ENCODE peak calls at places on chromosomes 1 and 21, in eight cellular contexts. C is DND-41, U is AG09309, N is A549, H is bronchial epithelial cell, J is stomach, W is cardiac muscle cell, L is brain microvascular endothelial cell. X is an unnamed sample.

GRCh38 chr1:218336353-218336752 is 8.8 kb upstream of the TGFB2 start:
- DNase-seq in J (no peak), H (no peak), N (no peak), W (no peak), C (no peak), U (no peak), L (peak), X (peak)

GRCh38 chr1:218785928-218786327 is 387.8 kb upstream of the LYPLAL1 start:
- DNase-seq in U (peak), J (no peak), N (no peak), C (no peak), W (peak), H (no peak), L (peak), X (peak)

GRCh38 chr1:205950826-205951549 is 7.7 kb upstream of the SLC26A9 start:
- DNase-seq in C (no peak), H (peak), L (peak), N (no peak), U (no peak), J (no peak), W (peak), X (peak)

GRCh38 chr1:156887324-156887723 is 6.2 kb upstream of the PEAR1 start:
- DNase-seq in H (no peak), C (no peak), U (no peak), L (no peak), W (no peak), J (no peak), N (no peak), X (no peak)

GRCh38 chr1:23692308-23692871 is 784 bp downstream of the RPL11 start:
- DNase-seq in J (no peak), C (no peak), H (no peak), U (no peak), W (no peak), N (no peak), L (no peak), X (no peak)

GRCh38 chr1:162292422-162292849 is 84.2 kb downstream of the SPATA46 start:
- DNase-seq in L (peak), U (no peak), N (no peak), J (no peak), W (peak), C (no peak), H (peak), X (peak)

GRCh38 chr1:244325056-244325764 is 126.5 kb downstream of the ADSS2 start:
- DNase-seq in U (no peak), H (no peak), W (no peak), L (no peak), N (no peak), J (peak), C (no peak), X (no peak)

GRCh38 chr21:42040411-42041180 is 30.4 kb upstream of the ZBTB21 start:
- DNase-seq in C (no peak), N (peak), L (peak), U (peak), H (peak), W (peak), J (no peak), X (peak)

GRCh38 chr1:94160811-94161210 is 39.9 kb upstream of the ABCA4 start:
- DNase-seq in C (no peak), N (no peak), W (peak), J (no peak), H (peak), L (peak), U (peak), X (peak)

GRCh38 chr1:43587594-43587993 is 56.9 kb downstream of the PTPRF start:
- DNase-seq in U (peak), N (no peak), W (peak), C (no peak), J (no peak), H (peak), L (no peak), X (no peak)

GRCh38 chr1:5419501-5419900 is 572.7 kb downstream of the NPHP4 start:
- DNase-seq in U (no peak), H (no peak), J (no peak), C (no peak), W (no peak), L (no peak), N (no peak), X (no peak)

GRCh38 chr21:44402323-44403105 is 49.1 kb downstream of the TRPM2 start:
- DNase-seq in U (no peak), J (no peak), W (no peak), L (no peak), C (no peak), N (no peak), H (no peak), X (no peak)

GRCh38 chr1:219072329-219072728 is 101.3 kb upstream of the LYPLAL1 start:
- DNase-seq in L (no peak), W (no peak), J (no peak), C (no peak), N (no peak), H (no peak), U (no peak), X (no peak)

GRCh38 chr21:41611966-41612606 is 104.1 kb upstream of the TMPRSS2 start:
- DNase-seq in N (peak), C (peak), J (peak), L (no peak), W (no peak), H (peak), U (no peak), X (no peak)

GRCh38 chr21:39136711-39137110 is 46.5 kb downstream of the PSMG1 start:
- DNase-seq in W (no peak), U (no peak), N (no peak), J (no peak), H (peak), C (no peak), L (peak), X (peak)

GRCh38 chr1:231052777-231053176 is 12.7 kb upstream of the FAM89A start:
- DNase-seq in W (no peak), U (no peak), C (no peak), J (no peak), N (no peak), H (no peak), L (no peak), X (no peak)

GRCh38 chr1:10820422-10820821 is 24.0 kb upstream of the CASZ1 start:
- DNase-seq in H (no peak), L (no peak), U (no peak), W (no peak), J (no peak), C (no peak), N (no peak), X (no peak)

GRCh38 chr1:51331206-51332100 is 1.1 kb upstream of the TTC39A start:
- DNase-seq in U (no peak), W (peak), J (peak), H (peak), N (peak), L (peak), C (no peak), X (peak)

GRCh38 chr1:217469983-217470382 is 160.9 kb downstream of the GPATCH2 start:
- DNase-seq in N (no peak), H (no peak), J (no peak), W (no peak), C (no peak), L (no peak), U (no peak), X (no peak)

GRCh38 chr1:38561699-38562098 is 297.9 kb downstream of the RRAGC start:
- DNase-seq in N (no peak), U (no peak), J (no peak), W (no peak), C (no peak), L (no peak), H (no peak), X (no peak)

GRCh38 chr1:75275107-75275506 is 140.9 kb downstream of the LHX8 start:
- DNase-seq in H (no peak), C (no peak), W (no peak), U (no peak), N (no peak), L (no peak), J (no peak), X (no peak)

GRCh38 chr1:74425669-74426068 is 86.7 kb downstream of the LRRC53 start:
- DNase-seq in W (no peak), N (no peak), L (peak), J (no peak), C (no peak), U (no peak), H (no peak), X (peak)

GRCh38 chr1:211920141-211920572 is 89.6 kb upstream of the LPGAT1 start:
- DNase-seq in U (peak), C (no peak), W (peak), L (peak), N (peak), H (peak), J (peak), X (peak)

GRCh38 chr1:165069829-165070228 is 286.7 kb downstream of the LMX1A start:
- DNase-seq in N (no peak), U (no peak), C (no peak), J (no peak), W (no peak), L (no peak), H (no peak), X (no peak)

GRCh38 chr1:212669600-212669999 is 30.0 kb downstream of the BATF3 start:
- DNase-seq in H (no peak), N (no peak), L (no peak), C (no peak), W (no peak), J (no peak), U (no peak), X (no peak)

GRCh38 chr1:35506960-35507901 is 50.0 kb downstream of the KIAA0319L start:
- DNase-seq in W (no peak), J (no peak), N (no peak), L (no peak), H (no peak), C (peak), U (no peak), X (no peak)

GRCh38 chr1:188652678-188653077 is 1823.9 kb downstream of the PLA2G4A start:
- DNase-seq in N (no peak), W (peak), U (no peak), J (no peak), L (peak), C (no peak), H (no peak), X (peak)

GRCh38 chr1:113947388-113948107 is 18.4 kb downstream of the HIPK1 start:
- DNase-seq in U (no peak), L (no peak), N (no peak), H (no peak), W (no peak), C (no peak), J (no peak), X (peak)

GRCh38 chr1:101645810-101646209 is 350.9 kb downstream of the OLFM3 start:
- DNase-seq in C (no peak), L (no peak), J (no peak), H (no peak), U (no peak), N (no peak), W (no peak), X (no peak)

GRCh38 chr21:44734841-44735240 is 23.5 kb upstream of the TSPEAR start:
- DNase-seq in W (no peak), N (no peak), J (no peak), L (no peak), H (no peak), C (no peak), U (no peak), X (no peak)

GRCh38 chr1:30385246-30385940 is 338.0 kb downstream of the MATN1 start:
- DNase-seq in W (no peak), J (no peak), L (no peak), U (no peak), C (no peak), H (no peak), N (no peak), X (no peak)

DNA sequence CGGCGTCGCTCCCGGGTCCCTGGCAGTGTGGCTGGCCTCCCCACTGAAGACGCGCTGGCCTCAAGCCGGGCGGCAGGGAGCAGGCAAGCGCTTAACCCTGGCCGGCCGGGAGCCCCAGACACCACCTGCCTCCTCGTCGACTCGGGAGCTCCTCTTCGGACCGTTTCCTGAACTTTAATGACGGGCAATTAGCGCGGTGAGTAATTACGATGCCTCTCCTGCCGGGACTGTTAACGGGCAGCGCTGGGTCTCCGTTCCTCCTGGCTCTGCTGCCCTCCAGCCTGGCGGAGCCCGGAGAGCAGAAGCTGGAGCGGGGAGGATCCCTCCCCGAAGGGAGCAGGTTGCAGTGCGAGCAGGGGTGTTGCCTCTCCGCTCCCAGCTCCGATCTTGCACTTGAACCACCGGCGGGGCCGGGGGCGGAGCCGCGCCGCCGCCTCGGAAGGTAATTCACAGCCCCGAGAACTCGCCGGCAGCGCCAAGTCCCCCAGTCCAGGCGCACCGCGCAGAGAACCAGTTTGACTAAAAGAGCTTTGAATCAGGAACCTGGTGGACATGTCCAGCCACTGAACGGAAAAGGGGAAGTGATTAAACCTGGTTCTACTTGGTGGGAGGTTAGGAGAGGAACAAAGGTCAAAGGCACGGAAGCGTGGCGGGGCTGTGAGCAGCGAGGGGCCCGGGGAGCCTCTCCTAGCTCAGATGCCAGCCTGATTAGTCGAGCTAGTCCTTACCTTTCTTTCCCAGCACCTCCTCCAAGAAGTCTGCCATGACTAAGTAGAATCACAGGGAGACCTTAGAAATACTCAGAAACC is 18.3 kb upstream of the PLEKHA6 start:
- DNase-seq in N (peak), U (no peak), W (no peak), J (peak), C (no peak), H (peak), L (no peak), X (no peak)
- H3K4me3 ChIP-seq in N (peak), U (peak), W (peak), J (peak), C (no peak), H (peak), L (peak), X (peak)

GRCh38 chr1:181079920-181080319 is 8.6 kb upstream of the IER5 start:
- DNase-seq in L (no peak), H (no peak), W (no peak), U (no peak), C (no peak), J (no peak), N (no peak), X (no peak)
- TF ChIP-seq CTCF in L (no peak), H (no peak), W (no peak), U (no peak), C (no peak), J (no peak), N (no peak), X (no peak)

DNA sequence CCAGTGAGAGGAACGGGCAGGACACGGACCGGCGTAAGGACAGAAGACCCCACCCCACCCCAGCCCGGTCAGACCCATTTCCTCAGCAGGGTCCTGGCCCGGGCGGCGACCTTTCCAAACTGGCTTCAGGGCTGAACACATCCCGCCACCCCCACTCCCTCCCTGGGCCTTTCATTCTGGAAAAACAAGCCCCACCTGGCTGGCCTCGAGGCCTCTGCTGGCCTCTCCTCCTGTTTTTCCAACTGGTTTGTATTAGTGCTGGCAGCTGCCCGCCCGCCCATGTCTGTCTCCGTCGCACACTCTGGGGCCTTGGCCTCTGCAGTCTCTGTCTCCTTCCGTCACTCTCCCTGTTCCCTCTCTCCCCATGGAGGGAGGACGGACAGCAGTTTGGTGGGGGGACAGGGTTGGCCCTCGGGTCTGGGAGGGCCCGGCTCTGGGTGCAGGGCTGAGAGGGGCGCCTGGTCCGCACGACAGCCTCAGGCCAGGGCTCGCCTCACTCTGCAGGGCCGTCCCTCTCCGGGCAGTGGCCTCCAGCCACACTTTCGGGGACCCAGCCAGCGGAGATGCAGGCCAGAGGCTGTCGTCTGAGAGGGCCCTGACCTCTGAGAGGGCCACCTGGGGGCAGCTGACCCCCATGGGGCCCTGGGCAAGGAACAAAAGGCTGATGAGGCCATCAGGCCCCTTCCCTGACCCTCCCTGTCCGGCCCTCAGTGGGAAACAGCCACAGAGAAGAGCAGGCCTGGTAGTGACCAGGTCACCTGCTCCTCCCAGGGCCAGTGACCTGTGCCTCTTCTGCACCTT is 1.5 kb upstream of the MXRA8 start:
- DNase-seq in H (no peak), W (peak), L (no peak), U (peak), N (no peak), C (no peak), J (no peak), X (peak)
- H3K4me3 ChIP-seq in H (no peak), W (no peak), L (peak), U (peak), N (no peak), C (no peak), J (no peak), X (no peak)

GRCh38 chr1:9670085-9670484 is 18.6 kb downstream of the PIK3CD start:
- DNase-seq in W (no peak), N (no peak), H (no peak), U (no peak), C (no peak), J (no peak), L (no peak), X (no peak)

GRCh38 chr1:9668080-9668479 is 16.5 kb downstream of the PIK3CD start:
- DNase-seq in J (no peak), N (no peak), W (no peak), C (no peak), H (no peak), L (no peak), U (no peak), X (no peak)

GRCh38 chr1:9659328-9659727 is 7.8 kb downstream of the PIK3CD start:
- DNase-seq in J (no peak), W (peak), L (peak), N (no peak), U (peak), H (peak), C (no peak), X (peak)

GRCh38 chr1:9663257-9663656 is 11.7 kb downstream of the PIK3CD start:
- DNase-seq in U (no peak), H (no peak), W (no peak), J (no peak), L (no peak), N (no peak), C (no peak), X (no peak)

DNA sequence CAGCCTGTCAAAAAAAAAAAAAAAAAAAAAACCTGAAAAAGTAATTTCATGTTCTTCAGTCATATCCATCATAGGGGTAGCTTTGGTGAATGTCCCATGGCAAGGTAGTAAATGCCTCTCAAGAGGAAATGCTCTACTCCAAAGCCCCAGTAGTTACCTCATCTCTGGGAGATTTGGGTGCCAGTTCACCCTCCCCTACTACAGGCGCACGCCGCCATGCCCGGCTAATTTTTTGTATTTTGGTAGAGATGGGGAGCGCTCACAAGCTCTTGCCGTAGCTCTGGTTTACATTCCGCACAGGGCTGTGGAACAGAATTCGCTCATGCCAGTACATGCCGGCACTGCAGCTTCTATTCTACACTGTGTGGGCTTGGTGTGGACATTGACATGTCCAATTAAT is 13.7 kb downstream of the PIK3CD start:
- DNase-seq in L (no peak), C (no peak), U (no peak), J (no peak), W (no peak), N (no peak), H (peak), X (no peak)
- TF ChIP-seq CTCF in L (no peak), C (no peak), U (no peak), J (no peak), W (no peak), N (no peak), H (no peak), X (no peak)

GRCh38 chr1:111990026-111990877 is 784 bp upstream of the KCND3 start:
- DNase-seq in N (no peak), J (peak), H (no peak), W (no peak), U (no peak), L (no peak), C (no peak), X (no peak)
- H3K4me3 ChIP-seq in N (peak), J (peak), H (peak), W (peak), U (peak), L (peak), C (no peak), X (no peak)